ENCODE peak calls at places on chromosomes 7 and 10, in nine cellular contexts. One of them, this sample, is unnamed.

GRCh38 chr10:118472415-118472814 is 123.0 kb downstream of the PRLHR start:
- DNase-seq in GM23248: peak; percentile 49
- DNase-seq in neural progenitor cell: no peak
- DNase-seq in SK-N-MC: no peak
- DNase-seq in MM.1S: no peak
- DNase-seq in GM23338: no peak
- DNase-seq in astrocyte: no peak
- DNase-seq in H1: no peak
- DNase-seq in hepatocyte: no peak
- DNase-seq in this sample: peak; percentile 2

GRCh38 chr10:25501912-25502311 is 327.1 kb downstream of the GPR158 start:
- DNase-seq in MM.1S: no peak
- DNase-seq in SK-N-MC: no peak
- DNase-seq in GM23338: no peak
- DNase-seq in H1: no peak
- DNase-seq in GM23248: no peak
- DNase-seq in neural progenitor cell: peak; percentile 32
- DNase-seq in hepatocyte: peak; percentile 25
- DNase-seq in astrocyte: no peak
- DNase-seq in this sample: no peak

GRCh38 chr7:129122751-129123516 is 21.6 kb upstream of the TSPAN33 start:
- DNase-seq in MM.1S: peak; percentile 95
- DNase-seq in GM23248: no peak
- DNase-seq in neural progenitor cell: no peak
- DNase-seq in astrocyte: peak; percentile 14
- DNase-seq in SK-N-MC: no peak
- DNase-seq in GM23338: no peak
- DNase-seq in hepatocyte: no peak
- DNase-seq in H1: no peak
- DNase-seq in this sample: peak; percentile 30

GRCh38 chr10:113492181-113492580 is 60.7 kb upstream of the HABP2 start:
- DNase-seq in GM23248: peak; percentile 75
- DNase-seq in astrocyte: no peak
- DNase-seq in neural progenitor cell: no peak
- DNase-seq in H1: no peak
- DNase-seq in MM.1S: no peak
- DNase-seq in GM23338: no peak
- DNase-seq in SK-N-MC: no peak
- DNase-seq in hepatocyte: no peak
- DNase-seq in this sample: no peak

GRCh38 chr7:77940647-77941046 is 142.1 kb downstream of the PHTF2 start:
- DNase-seq in MM.1S: peak; percentile 24
- DNase-seq in neural progenitor cell: peak; percentile 48
- DNase-seq in H1: no peak
- DNase-seq in GM23338: peak; percentile 64
- DNase-seq in astrocyte: peak; percentile 6
- DNase-seq in GM23248: peak; percentile 71
- DNase-seq in hepatocyte: peak; percentile 50
- DNase-seq in SK-N-MC: no peak
- DNase-seq in this sample: peak; percentile 25

GRCh38 chr10:92419740-92420553 is 129.0 kb downstream of the MARCHF5 start:
- DNase-seq in hepatocyte: peak; percentile 42
- DNase-seq in GM23338: peak; percentile 86
- DNase-seq in MM.1S: no peak
- DNase-seq in astrocyte: peak; percentile 12
- DNase-seq in neural progenitor cell: peak; percentile 13
- DNase-seq in SK-N-MC: no peak
- DNase-seq in GM23248: peak; percentile 65
- DNase-seq in H1: peak; percentile 66
- DNase-seq in this sample: peak; percentile 33

GRCh38 chr7:27940341-27940740 is 200.4 kb downstream of the TAX1BP1 start:
- DNase-seq in SK-N-MC: no peak
- DNase-seq in MM.1S: no peak
- DNase-seq in GM23338: no peak
- DNase-seq in hepatocyte: no peak
- DNase-seq in H1: no peak
- DNase-seq in astrocyte: no peak
- DNase-seq in neural progenitor cell: no peak
- DNase-seq in GM23248: no peak
- DNase-seq in this sample: no peak

GRCh38 chr10:118960166-118961090 is 69.1 kb upstream of the NANOS1 start:
- DNase-seq in SK-N-MC: no peak
- DNase-seq in GM23338: no peak
- DNase-seq in GM23248: peak; percentile 26
- DNase-seq in H1: no peak
- DNase-seq in hepatocyte: no peak
- DNase-seq in astrocyte: no peak
- DNase-seq in neural progenitor cell: no peak
- DNase-seq in MM.1S: no peak
- DNase-seq in this sample: no peak

GRCh38 chr10:23384364-23384763 is 39.8 kb upstream of the C10orf67 start:
- DNase-seq in neural progenitor cell: no peak
- DNase-seq in GM23338: no peak
- DNase-seq in MM.1S: no peak
- DNase-seq in hepatocyte: no peak
- DNase-seq in astrocyte: peak; percentile 57
- DNase-seq in H1: no peak
- DNase-seq in SK-N-MC: no peak
- DNase-seq in GM23248: peak; percentile 59
- DNase-seq in this sample: no peak

GRCh38 chr7:157464971-157465481 is 128.2 kb downstream of the DNAJB6 start:
- DNase-seq in astrocyte: no peak
- DNase-seq in MM.1S: no peak
- DNase-seq in neural progenitor cell: no peak
- DNase-seq in GM23248: no peak
- DNase-seq in hepatocyte: no peak
- DNase-seq in SK-N-MC: no peak
- DNase-seq in GM23338: no peak
- DNase-seq in H1: peak; percentile 52
- DNase-seq in this sample: no peak

GRCh38 chr10:71378341-71379117 is 18.2 kb upstream of the CDH23 start:
- DNase-seq in neural progenitor cell: no peak
- DNase-seq in hepatocyte: no peak
- DNase-seq in H1: no peak
- DNase-seq in GM23338: no peak
- DNase-seq in MM.1S: no peak
- DNase-seq in GM23248: peak; percentile 60
- DNase-seq in astrocyte: no peak
- DNase-seq in SK-N-MC: no peak
- DNase-seq in this sample: no peak

GRCh38 chr7:129698516-129699418 is 87.2 kb downstream of the NRF1 start:
- DNase-seq in SK-N-MC: no peak
- DNase-seq in GM23248: no peak
- DNase-seq in astrocyte: no peak
- DNase-seq in H1: no peak
- DNase-seq in neural progenitor cell: no peak
- DNase-seq in MM.1S: no peak
- DNase-seq in hepatocyte: no peak
- DNase-seq in GM23338: peak; percentile 50
- DNase-seq in this sample: no peak

GRCh38 chr7:6709808-6710207 is 3.1 kb upstream of the ZNF12 start:
- DNase-seq in hepatocyte: no peak
- DNase-seq in GM23248: no peak
- DNase-seq in GM23338: peak; percentile 13
- DNase-seq in SK-N-MC: no peak
- DNase-seq in MM.1S: no peak
- DNase-seq in neural progenitor cell: no peak
- DNase-seq in H1: no peak
- DNase-seq in astrocyte: no peak
- DNase-seq in this sample: no peak

GRCh38 chr7:29723599-29723998 is 82.7 kb upstream of the WIPF3 start:
- DNase-seq in GM23338: peak; percentile 7
- DNase-seq in hepatocyte: peak; percentile 25
- DNase-seq in neural progenitor cell: no peak
- DNase-seq in SK-N-MC: no peak
- DNase-seq in astrocyte: peak; percentile 73
- DNase-seq in GM23248: peak; percentile 11
- DNase-seq in H1: no peak
- DNase-seq in MM.1S: no peak
- DNase-seq in this sample: peak; percentile 75

GRCh38 chr7:300546-301290 is 10.7 kb downstream of the FOXL3 start:
- DNase-seq in MM.1S: no peak
- DNase-seq in GM23338: no peak
- DNase-seq in SK-N-MC: no peak
- DNase-seq in neural progenitor cell: no peak
- DNase-seq in GM23248: no peak
- DNase-seq in hepatocyte: no peak
- DNase-seq in H1: no peak
- DNase-seq in astrocyte: no peak
- DNase-seq in this sample: no peak

GRCh38 chr7:23332881-23333612 is 33.9 kb downstream of the MALSU1 start:
- DNase-seq in astrocyte: peak; percentile 46
- DNase-seq in MM.1S: no peak
- DNase-seq in GM23248: peak; percentile 63
- DNase-seq in neural progenitor cell: no peak
- DNase-seq in GM23338: no peak
- DNase-seq in SK-N-MC: no peak
- DNase-seq in H1: no peak
- DNase-seq in hepatocyte: no peak
- DNase-seq in this sample: peak; percentile 50

DNA sequence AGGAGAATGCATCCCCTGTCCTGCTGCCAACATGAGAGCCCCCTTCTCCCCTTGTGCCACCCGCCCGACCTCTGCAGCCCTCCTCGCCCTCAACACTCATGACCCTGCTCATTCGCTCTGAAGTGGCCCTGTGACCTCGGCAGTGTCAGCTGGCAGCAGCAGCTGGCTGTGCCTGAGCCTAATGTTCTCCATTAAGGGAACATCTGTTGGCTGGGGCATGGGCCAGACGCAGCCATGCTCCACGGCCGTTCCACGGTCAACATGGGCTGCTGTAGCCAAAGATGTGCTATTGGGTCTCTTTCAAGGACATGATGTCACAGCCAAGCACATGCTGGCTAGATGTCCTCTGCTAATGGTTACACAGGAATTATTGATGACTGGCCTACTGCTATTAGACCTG is 22.3 kb downstream of the ADCYAP1R1 start:
- DNase-seq in GM23338: no peak
- DNase-seq in H1: no peak
- DNase-seq in GM23248: no peak
- DNase-seq in neural progenitor cell: no peak
- DNase-seq in hepatocyte: no peak
- DNase-seq in astrocyte: no peak
- DNase-seq in MM.1S: no peak
- DNase-seq in SK-N-MC: no peak
- DNase-seq in this sample: no peak
- TF ChIP-seq EZH2 in GM23338: no peak
- TF ChIP-seq EZH2 in H1: no peak
- TF ChIP-seq EZH2 in GM23248: no peak
- TF ChIP-seq EZH2 in neural progenitor cell: no peak
- TF ChIP-seq EZH2 in hepatocyte: no peak
- TF ChIP-seq EZH2 in astrocyte: no peak
- TF ChIP-seq EZH2 in MM.1S: no peak
- TF ChIP-seq EZH2 in SK-N-MC: no peak
- TF ChIP-seq EZH2 in this sample: no peak

GRCh38 chr7:97019710-97020109 is 4.9 kb downstream of the DLX5 start:
- DNase-seq in SK-N-MC: no peak
- DNase-seq in GM23248: no peak
- DNase-seq in astrocyte: no peak
- DNase-seq in neural progenitor cell: no peak
- DNase-seq in H1: no peak
- DNase-seq in MM.1S: no peak
- DNase-seq in GM23338: no peak
- DNase-seq in hepatocyte: no peak
- DNase-seq in this sample: no peak
- TF ChIP-seq EZH2 in SK-N-MC: no peak
- TF ChIP-seq EZH2 in GM23248: no peak
- TF ChIP-seq EZH2 in astrocyte: no peak
- TF ChIP-seq EZH2 in neural progenitor cell: no peak
- TF ChIP-seq EZH2 in H1: no peak
- TF ChIP-seq EZH2 in MM.1S: no peak
- TF ChIP-seq EZH2 in GM23338: peak; percentile 75
- TF ChIP-seq EZH2 in hepatocyte: no peak
- TF ChIP-seq EZH2 in this sample: no peak

DNA sequence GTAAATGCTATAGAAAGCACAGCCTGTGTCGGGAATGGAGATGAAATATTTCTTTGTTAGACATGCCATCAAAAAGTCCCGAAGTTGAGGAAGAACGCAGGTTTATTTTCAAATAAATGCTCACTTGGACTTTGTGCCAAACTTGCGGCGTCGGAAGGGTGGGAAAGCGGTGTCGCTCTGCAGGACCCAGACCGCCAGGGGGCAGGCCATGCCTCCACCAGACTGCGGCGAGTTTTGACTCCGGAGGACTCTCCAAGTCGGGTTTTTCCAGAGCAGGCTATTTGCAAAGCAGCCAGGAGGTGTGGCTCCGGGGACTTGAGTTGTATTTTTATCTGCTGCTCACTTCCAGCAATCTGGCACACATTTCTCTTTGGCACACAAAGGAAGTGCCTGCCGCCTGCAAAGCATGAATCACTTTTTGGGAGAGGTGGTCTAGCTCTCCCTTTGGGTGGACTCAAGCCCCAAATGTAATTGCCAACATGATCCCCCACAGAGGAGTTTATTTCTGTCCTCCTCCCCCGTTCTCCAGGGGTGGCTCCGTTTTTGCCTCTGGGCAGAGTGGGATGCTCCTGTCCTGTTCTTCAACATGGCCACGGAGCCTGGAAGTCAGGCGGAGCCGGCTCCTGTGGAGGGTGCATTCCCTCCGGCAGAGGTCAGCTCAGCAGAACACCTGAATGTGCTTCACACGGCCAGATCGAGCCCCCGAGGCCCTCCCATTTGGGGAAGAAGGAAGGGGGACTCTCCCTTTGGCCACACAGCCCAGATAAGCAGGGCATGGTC is 82.3 kb upstream of the GPR26 start:
- DNase-seq in astrocyte: peak; percentile 37
- DNase-seq in MM.1S: no peak
- DNase-seq in hepatocyte: peak; percentile 96
- DNase-seq in GM23248: peak; percentile 96
- DNase-seq in SK-N-MC: no peak
- DNase-seq in H1: peak; percentile 94
- DNase-seq in GM23338: peak; percentile 97
- DNase-seq in neural progenitor cell: peak; percentile 92
- DNase-seq in this sample: peak; percentile 58
- TF ChIP-seq EZH2 in astrocyte: no peak
- TF ChIP-seq EZH2 in MM.1S: no peak
- TF ChIP-seq EZH2 in hepatocyte: no peak
- TF ChIP-seq EZH2 in GM23248: no peak
- TF ChIP-seq EZH2 in SK-N-MC: no peak
- TF ChIP-seq EZH2 in H1: no peak
- TF ChIP-seq EZH2 in GM23338: no peak
- TF ChIP-seq EZH2 in neural progenitor cell: peak; percentile 61
- TF ChIP-seq EZH2 in this sample: no peak

DNA sequence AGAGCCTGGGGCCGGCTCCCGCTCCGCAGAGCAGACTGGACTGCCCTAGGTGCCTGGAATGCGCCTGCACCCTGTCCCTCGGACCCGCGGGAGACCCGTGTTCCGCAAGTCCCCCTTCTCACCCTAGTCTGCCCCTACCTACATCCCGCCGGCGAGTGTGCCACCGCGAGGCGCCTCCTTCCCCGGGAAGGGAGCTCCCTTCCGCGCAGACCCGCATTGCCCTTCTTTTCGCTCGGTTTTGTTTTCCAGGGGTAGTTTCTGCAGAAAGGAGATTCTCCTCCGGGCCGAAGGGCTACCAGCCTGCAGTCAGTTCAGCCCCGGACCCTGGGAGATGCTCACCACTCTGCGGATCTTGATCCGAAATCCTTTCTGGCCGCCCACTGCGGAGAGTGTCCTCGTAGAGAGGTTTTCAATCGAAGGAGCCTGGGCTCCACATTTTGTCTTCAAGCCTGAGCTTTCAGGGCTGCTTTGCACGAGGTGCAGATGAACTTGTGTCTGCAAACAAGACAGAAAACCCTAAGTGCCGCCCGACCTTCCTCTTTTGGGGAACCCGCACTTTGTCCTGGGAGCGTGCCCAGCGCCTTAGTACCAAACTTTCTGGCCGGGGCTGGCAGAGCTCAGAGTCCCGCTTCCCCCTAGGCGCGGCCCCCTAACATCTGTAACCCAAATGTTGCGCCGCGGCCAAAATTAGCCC is 7.0 kb upstream of the EN2 start:
- DNase-seq in H1: peak; percentile 64
- DNase-seq in hepatocyte: no peak
- DNase-seq in SK-N-MC: no peak
- DNase-seq in MM.1S: no peak
- DNase-seq in GM23338: peak; percentile 42
- DNase-seq in astrocyte: no peak
- DNase-seq in GM23248: no peak
- DNase-seq in neural progenitor cell: no peak
- DNase-seq in this sample: no peak
- TF ChIP-seq EZH2 in H1: peak; percentile 99
- TF ChIP-seq EZH2 in hepatocyte: peak; percentile 97
- TF ChIP-seq EZH2 in SK-N-MC: no peak
- TF ChIP-seq EZH2 in MM.1S: no peak
- TF ChIP-seq EZH2 in GM23338: peak; percentile 100
- TF ChIP-seq EZH2 in astrocyte: peak; percentile 67
- TF ChIP-seq EZH2 in GM23248: peak; percentile 92
- TF ChIP-seq EZH2 in neural progenitor cell: peak; percentile 99
- TF ChIP-seq EZH2 in this sample: peak; percentile 52

This sample was measured in fibroblast of lung.